ENCODE peak calls at places on chromosomes 7 and 10, in six cellular contexts. H is stimulated activated CD8-positive, alpha-beta memory T cell treated with anti-CD3 and anti-CD28 coated beads, Interleukin-15, amount 100 ng/mL, for 24 hours; R is hypothalamus; D is osteocyte; L is CD4-positive, alpha-beta T cell; Y is kidney tubule cell. T is an unnamed sample.

GRCh38 chr7:89029864-89030263 is 234.3 kb upstream of the TEX47 start:
- DNase-seq in H (no peak), R (no peak), D (no peak), L (no peak), Y (peak; percentile 52), T (peak; percentile 45)

GRCh38 chr7:98420966-98421612 is 20.2 kb upstream of the BAIAP2L1 start:
- DNase-seq in H (peak; percentile 26), R (peak; percentile 2), D (no peak), L (peak; percentile 62), Y (peak; percentile 86), T (peak; percentile 90)

GRCh38 chr7:2641406-2642393 is 9.9 kb downstream of the TTYH3 start:
- DNase-seq in H (no peak), R (peak; percentile 87), D (peak; percentile 96), L (no peak), Y (peak; percentile 97), T (no peak)

GRCh38 chr7:132709971-132710567 is 133.8 kb upstream of the PLXNA4 start:
- DNase-seq in H (no peak), R (no peak), D (no peak), L (peak; percentile 9), Y (peak; percentile 25), T (peak; percentile 50)

GRCh38 chr10:90912176-90912575 is 8.7 kb downstream of the ANKRD1 start:
- DNase-seq in H (no peak), R (no peak), D (no peak), L (no peak), Y (no peak), T (no peak)

GRCh38 chr7:84013616-84014240 is 180.9 kb downstream of the SEMA3A start:
- DNase-seq in H (no peak), R (no peak), D (no peak), L (no peak), Y (no peak), T (peak; percentile 84)

GRCh38 chr10:47406870-47407648 is 23.0 kb upstream of the ZNF488 start:
- DNase-seq in H (no peak), R (no peak), D (no peak), L (no peak), Y (peak; percentile 97), T (peak; percentile 98)

GRCh38 chr10:131682271-131682962 is 218.4 kb upstream of the PPP2R2D start:
- DNase-seq in H (no peak), R (no peak), D (no peak), L (no peak), Y (no peak), T (no peak)

GRCh38 chr7:104137511-104137910 is 70.3 kb downstream of the ORC5 start:
- DNase-seq in H (no peak), R (no peak), D (no peak), L (no peak), Y (no peak), T (no peak)

GRCh38 chr7:43653891-43654504 is 71.1 kb downstream of the STK17A start:
- DNase-seq in H (no peak), R (no peak), D (no peak), L (no peak), Y (no peak), T (no peak)

GRCh38 chr7:117038408-117038807 is 85.1 kb downstream of the ST7 start:
- DNase-seq in H (no peak), R (no peak), D (no peak), L (no peak), Y (no peak), T (no peak)

GRCh38 chr7:148286150-148286549 is 304.4 kb upstream of the C7orf33 start:
- DNase-seq in H (no peak), R (peak; percentile 13), D (no peak), L (no peak), Y (peak; percentile 57), T (peak; percentile 54)

GRCh38 chr10:61835909-61836232 is 65.6 kb upstream of the ARID5B start:
- DNase-seq in H (no peak), R (no peak), D (no peak), L (no peak), Y (peak; percentile 69), T (no peak)

GRCh38 chr7:153628825-153629224 is 423.4 kb upstream of the DPP6 start:
- DNase-seq in H (no peak), R (no peak), D (no peak), L (no peak), Y (no peak), T (no peak)

GRCh38 chr10:12842310-12842709 is 159.2 kb downstream of the CCDC3 start:
- DNase-seq in H (no peak), R (no peak), D (no peak), L (no peak), Y (no peak), T (no peak)

GRCh38 chr7:38241071-38241470 is 32.4 kb downstream of the TARP start:
- DNase-seq in H (no peak), R (no peak), D (no peak), L (no peak), Y (no peak), T (no peak)

GRCh38 chr10:80569131-80569895 is 31.6 kb downstream of the SH2D4B start:
- DNase-seq in H (no peak), R (no peak), D (peak; percentile 48), L (no peak), Y (no peak), T (no peak)

GRCh38 chr7:151425670-151426075 is 14.3 kb downstream of the CRYGN start:
- DNase-seq in H (no peak), R (no peak), D (no peak), L (no peak), Y (no peak), T (peak; percentile 57)

GRCh38 chr10:784759-785538 is 95.5 kb upstream of the DIP2C start:
- DNase-seq in H (peak; percentile 32), R (peak; percentile 76), D (peak; percentile 83), L (peak; percentile 18), Y (peak; percentile 83), T (peak; percentile 64)

GRCh38 chr7:7236041-7236440 is 53.7 kb downstream of the C1GALT1 start:
- DNase-seq in H (no peak), R (no peak), D (no peak), L (no peak), Y (peak; percentile 15), T (peak; percentile 14)

GRCh38 chr10:25707541-25707940 is 226.5 kb upstream of the MYO3A start:
- DNase-seq in H (no peak), R (no peak), D (peak; percentile 49), L (no peak), Y (no peak), T (no peak)

GRCh38 chr7:77736991-77737390 is 40.7 kb downstream of the RSBN1L start:
- DNase-seq in H (no peak), R (no peak), D (no peak), L (no peak), Y (no peak), T (no peak)

GRCh38 chr10:7260412-7260900 is 150.4 kb downstream of the SFMBT2 start:
- DNase-seq in H (no peak), R (peak; percentile 57), D (no peak), L (no peak), Y (peak; percentile 69), T (peak; percentile 78)

GRCh38 chr7:135716677-135717238 is 11.2 kb downstream of the SLC13A4 start:
- DNase-seq in H (no peak), R (no peak), D (no peak), L (no peak), Y (peak; percentile 50), T (peak; percentile 85)

GRCh38 chr7:141158562-141158961 is 84.7 kb downstream of the TMEM178B start:
- DNase-seq in H (no peak), R (peak; percentile 15), D (no peak), L (no peak), Y (peak; percentile 97), T (peak; percentile 69)

GRCh38 chr10:121157998-121158397 is 306.8 kb downstream of the WDR11 start:
- DNase-seq in H (no peak), R (peak; percentile 19), D (no peak), L (no peak), Y (peak; percentile 50), T (no peak)

GRCh38 chr10:109894516-109894915 is 28.8 kb downstream of the XPNPEP1 start:
- DNase-seq in H (no peak), R (peak; percentile 74), D (no peak), L (no peak), Y (peak; percentile 27), T (no peak)

GRCh38 chr7:157318015-157318706 is 18.6 kb upstream of the DNAJB6 start:
- DNase-seq in H (no peak), R (peak; percentile 20), D (no peak), L (no peak), Y (no peak), T (peak; percentile 76)

GRCh38 chr7:29113384-29114102 is 32.8 kb downstream of the CPVL start:
- DNase-seq in H (no peak), R (no peak), D (no peak), L (no peak), Y (peak; percentile 89), T (peak; percentile 89)

GRCh38 chr7:138014686-138015085 is 12.8 kb upstream of the CREB3L2 start:
- DNase-seq in H (no peak), R (no peak), D (no peak), L (no peak), Y (no peak), T (no peak)

GRCh38 chr7:78764571-78764970 is 688.9 kb downstream of the MAGI2 start:
- DNase-seq in H (no peak), R (no peak), D (no peak), L (no peak), Y (no peak), T (no peak)

GRCh38 chr10:19629559-19629958 is 186.7 kb upstream of the PLXDC2 start:
- DNase-seq in H (no peak), R (peak; percentile 52), D (no peak), L (no peak), Y (no peak), T (no peak)

GRCh38 chr10:97549587-97550322 is 22.8 kb upstream of the ANKRD2 start:
- DNase-seq in H (no peak), R (peak; percentile 80), D (no peak), L (no peak), Y (no peak), T (no peak)